ENCODE peak calls at places on chromosomes 2 and 18, in ten cellular contexts. One of them, this sample, is unnamed.

GRCh38 chr2:60365556-60365955 is 187.9 kb downstream of the BCL11A start:
- DNase-seq in cardiac muscle cell: peak; percentile 29
- DNase-seq in HuH-7: peak; percentile 34
- DNase-seq in neural progenitor cell: no peak
- DNase-seq in activated naive CD4-positive, alpha-beta T cell: no peak
- DNase-seq in suprapubic skin: no peak
- DNase-seq in memory B cell: no peak
- DNase-seq in T follicular helper cell: no peak
- DNase-seq in activated gamma-delta T cell: no peak
- DNase-seq in type B pancreatic cell: no peak
- DNase-seq in this sample: no peak

GRCh38 chr2:12809526-12809925 is 92.8 kb downstream of the TRIB2 start:
- DNase-seq in cardiac muscle cell: no peak
- DNase-seq in HuH-7: no peak
- DNase-seq in neural progenitor cell: no peak
- DNase-seq in activated naive CD4-positive, alpha-beta T cell: no peak
- DNase-seq in suprapubic skin: no peak
- DNase-seq in memory B cell: no peak
- DNase-seq in T follicular helper cell: no peak
- DNase-seq in activated gamma-delta T cell: no peak
- DNase-seq in type B pancreatic cell: no peak
- DNase-seq in this sample: no peak

GRCh38 chr2:23656597-23656973 is 270.3 kb downstream of the ATAD2B start:
- DNase-seq in cardiac muscle cell: no peak
- DNase-seq in HuH-7: no peak
- DNase-seq in neural progenitor cell: no peak
- DNase-seq in activated naive CD4-positive, alpha-beta T cell: no peak
- DNase-seq in suprapubic skin: no peak
- DNase-seq in memory B cell: no peak
- DNase-seq in T follicular helper cell: no peak
- DNase-seq in activated gamma-delta T cell: no peak
- DNase-seq in type B pancreatic cell: no peak
- DNase-seq in this sample: no peak

GRCh38 chr2:112686348-112687217 is 34.2 kb upstream of the NT5DC4 start:
- DNase-seq in cardiac muscle cell: no peak
- DNase-seq in HuH-7: no peak
- DNase-seq in neural progenitor cell: no peak
- DNase-seq in activated naive CD4-positive, alpha-beta T cell: no peak
- DNase-seq in suprapubic skin: no peak
- DNase-seq in memory B cell: no peak
- DNase-seq in T follicular helper cell: no peak
- DNase-seq in activated gamma-delta T cell: no peak
- DNase-seq in type B pancreatic cell: no peak
- DNase-seq in this sample: no peak

GRCh38 chr2:168802825-168803726 is 639 bp downstream of the NOSTRIN start:
- DNase-seq in cardiac muscle cell: no peak
- DNase-seq in HuH-7: no peak
- DNase-seq in neural progenitor cell: no peak
- DNase-seq in activated naive CD4-positive, alpha-beta T cell: no peak
- DNase-seq in suprapubic skin: no peak
- DNase-seq in memory B cell: no peak
- DNase-seq in T follicular helper cell: no peak
- DNase-seq in activated gamma-delta T cell: no peak
- DNase-seq in type B pancreatic cell: no peak
- DNase-seq in this sample: no peak

GRCh38 chr2:44970846-44971450 is 29.4 kb downstream of the SIX3 start:
- DNase-seq in cardiac muscle cell: no peak
- DNase-seq in HuH-7: no peak
- DNase-seq in neural progenitor cell: no peak
- DNase-seq in activated naive CD4-positive, alpha-beta T cell: no peak
- DNase-seq in suprapubic skin: peak; percentile 55
- DNase-seq in memory B cell: no peak
- DNase-seq in T follicular helper cell: no peak
- DNase-seq in activated gamma-delta T cell: no peak
- DNase-seq in type B pancreatic cell: no peak
- DNase-seq in this sample: no peak

GRCh38 chr2:99217929-99218501 is 37.0 kb downstream of the MRPL30 start:
- DNase-seq in cardiac muscle cell: no peak
- DNase-seq in HuH-7: no peak
- DNase-seq in neural progenitor cell: no peak
- DNase-seq in activated naive CD4-positive, alpha-beta T cell: no peak
- DNase-seq in suprapubic skin: no peak
- DNase-seq in memory B cell: no peak
- DNase-seq in T follicular helper cell: no peak
- DNase-seq in activated gamma-delta T cell: no peak
- DNase-seq in type B pancreatic cell: no peak
- DNase-seq in this sample: no peak

GRCh38 chr2:38279201-38279600 is 97.9 kb downstream of the ATL2 start:
- DNase-seq in cardiac muscle cell: no peak
- DNase-seq in HuH-7: no peak
- DNase-seq in neural progenitor cell: no peak
- DNase-seq in activated naive CD4-positive, alpha-beta T cell: no peak
- DNase-seq in suprapubic skin: no peak
- DNase-seq in memory B cell: no peak
- DNase-seq in T follicular helper cell: no peak
- DNase-seq in activated gamma-delta T cell: no peak
- DNase-seq in type B pancreatic cell: no peak
- DNase-seq in this sample: no peak

GRCh38 chr18:62944454-62944853 is 229.1 kb downstream of the PHLPP1 start:
- DNase-seq in cardiac muscle cell: peak; percentile 54
- DNase-seq in HuH-7: peak; percentile 5
- DNase-seq in neural progenitor cell: no peak
- DNase-seq in activated naive CD4-positive, alpha-beta T cell: no peak
- DNase-seq in suprapubic skin: no peak
- DNase-seq in memory B cell: no peak
- DNase-seq in T follicular helper cell: no peak
- DNase-seq in activated gamma-delta T cell: no peak
- DNase-seq in type B pancreatic cell: no peak
- DNase-seq in this sample: no peak